ENCODE peak calls at places on chromosomes 5 and 9, in seven cellular contexts. O is IMR-90, R is mesenchymal stem cell, C is neuronal stem cell, Q is mesendoderm, A is H1, S is trophoblast cell. T is an unnamed sample.

GRCh38 chr9:75889577-75889976 is 896 bp upstream of the PCSK5 start:
- DNase-seq in O (no peak), R (no peak), C (no peak), Q (no peak), A (no peak), S (no peak), T (no peak)

GRCh38 chr5:168649306-168649705 is 70.1 kb upstream of the PANK3 start:
- DNase-seq in O (no peak), R (no peak), C (no peak), Q (no peak), A (no peak), S (peak), T (no peak)

GRCh38 chr9:80605129-80605528 is 1033.4 kb downstream of the TLE4 start:
- DNase-seq in O (peak), R (peak), C (no peak), Q (peak), A (no peak), S (no peak), T (no peak)

GRCh38 chr5:96226941-96227552 is 206.0 kb downstream of the PCSK1 start:
- DNase-seq in O (peak), R (peak), C (no peak), Q (no peak), A (no peak), S (no peak), T (no peak)

GRCh38 chr5:69048233-69048632 is 45.6 kb upstream of the SLC30A5 start:
- DNase-seq in O (no peak), R (no peak), C (no peak), Q (peak), A (no peak), S (no peak), T (no peak)

GRCh38 chr9:107345327-107345726 is 62.2 kb downstream of the RAD23B start:
- DNase-seq in O (no peak), R (no peak), C (no peak), Q (no peak), A (no peak), S (no peak), T (no peak)

GRCh38 chr5:58317009-58317408 is 142.9 kb downstream of the PLK2 start:
- DNase-seq in O (no peak), R (peak), C (no peak), Q (no peak), A (no peak), S (no peak), T (no peak)

GRCh38 chr5:76790632-76791290 is 28.1 kb upstream of the F2RL1 start:
- DNase-seq in O (peak), R (peak), C (no peak), Q (peak), A (no peak), S (no peak), T (no peak)

GRCh38 chr9:82202808-82203207 is 214.2 kb downstream of the SPATA31D1 start:
- DNase-seq in O (peak), R (peak), C (no peak), Q (no peak), A (no peak), S (peak), T (no peak)

GRCh38 chr5:13278148-13278547 is 666.3 kb downstream of the DNAH5 start:
- DNase-seq in O (no peak), R (no peak), C (no peak), Q (peak), A (no peak), S (no peak), T (no peak)

GRCh38 chr5:132473019-132473531 is 17.5 kb downstream of the IRF1 start:
- DNase-seq in O (no peak), R (no peak), C (no peak), Q (no peak), A (no peak), S (peak), T (no peak)

GRCh38 chr9:113785334-113785733 is 90.8 kb upstream of the ZNF618 start:
- DNase-seq in O (no peak), R (no peak), C (no peak), Q (no peak), A (no peak), S (no peak), T (no peak)

GRCh38 chr5:17192191-17192590 is 25.2 kb upstream of the BASP1 start:
- DNase-seq in O (no peak), R (peak), C (no peak), Q (no peak), A (no peak), S (peak), T (no peak)

GRCh38 chr9:136629879-136630661 is 32.6 kb upstream of the EGFL7 start:
- DNase-seq in O (peak), R (peak), C (peak), Q (peak), A (peak), S (no peak), T (peak)

GRCh38 chr5:62371409-62371808 is 32.3 kb downstream of the DIMT1 start:
- DNase-seq in O (peak), R (no peak), C (no peak), Q (no peak), A (no peak), S (no peak), T (no peak)

GRCh38 chr9:128724744-128725211 is 851 bp upstream of the ZDHHC12 start:
- DNase-seq in O (peak), R (peak), C (peak), Q (peak), A (peak), S (peak), T (peak)

GRCh38 chr5:138869763-138870500 is 5.2 kb downstream of the LRRTM2 start:
- DNase-seq in O (peak), R (peak), C (no peak), Q (no peak), A (no peak), S (no peak), T (no peak)

GRCh38 chr5:138538943-138539627 is 4.0 kb downstream of the ETF1 start:
- DNase-seq in O (no peak), R (no peak), C (no peak), Q (no peak), A (no peak), S (no peak), T (no peak)

GRCh38 chr5:115179959-115180709 is 10.4 kb upstream of the TRIM36 start:
- DNase-seq in O (peak), R (peak), C (peak), Q (peak), A (peak), S (no peak), T (peak)

GRCh38 chr5:117296872-117297271 is 722.2 kb upstream of the SEMA6A start:
- DNase-seq in O (no peak), R (no peak), C (no peak), Q (no peak), A (no peak), S (no peak), T (no peak)

GRCh38 chr5:154103223-154103622 is 64.5 kb downstream of the MFAP3 start:
- DNase-seq in O (no peak), R (no peak), C (no peak), Q (no peak), A (no peak), S (no peak), T (no peak)

DNA sequence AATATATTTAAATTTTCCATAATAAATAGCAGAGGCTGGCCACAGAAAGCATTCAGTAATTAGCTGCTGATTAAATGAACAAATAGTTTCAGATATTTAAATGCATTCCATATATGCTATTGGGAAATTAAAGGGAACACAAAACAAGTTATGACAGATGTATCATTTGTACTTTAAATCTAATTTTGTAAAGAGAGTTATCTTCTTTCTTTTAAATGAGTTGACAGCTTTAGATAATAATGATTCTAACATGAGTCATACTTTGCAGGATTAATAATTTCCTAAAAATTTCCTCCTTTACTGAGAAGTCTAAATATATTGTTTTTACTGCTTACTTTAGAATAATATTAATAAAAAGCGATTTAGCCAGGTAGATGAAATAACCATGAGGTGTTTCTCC is 320.1 kb downstream of the ADAMTS6 start:
- DNase-seq in O (no peak), R (no peak), C (no peak), Q (no peak), A (no peak), S (no peak), T (no peak)
- H4K8ac ChIP-seq in O (peak), R (no peak), C (no peak), Q (no peak), A (no peak), S (no peak), T (no peak)

DNA sequence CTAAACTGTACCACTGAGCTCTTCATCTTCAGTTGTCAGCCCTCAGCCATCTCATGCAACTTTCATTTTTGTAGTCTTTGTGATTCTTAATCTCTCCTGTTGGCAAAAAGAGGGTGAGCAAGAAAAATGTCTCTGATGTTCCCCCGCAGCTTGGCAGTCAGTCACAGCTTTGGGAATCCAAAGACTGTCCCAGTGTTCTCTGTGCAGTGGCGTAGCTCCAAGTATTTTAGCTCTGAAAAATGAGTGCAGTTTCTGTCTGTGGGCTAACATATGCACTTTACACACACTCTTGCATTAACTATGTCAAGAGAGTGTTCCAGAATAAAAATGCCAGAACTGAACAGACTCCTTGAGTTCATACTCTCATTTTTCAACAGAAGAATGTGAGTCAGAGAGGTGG is 372.1 kb downstream of the TMEM232 start:
- DNase-seq in O (no peak), R (no peak), C (no peak), Q (no peak), A (no peak), S (no peak), T (no peak)
- H3K18ac ChIP-seq in O (no peak), R (no peak), C (no peak), Q (no peak), A (no peak), S (no peak), T (no peak)

GRCh38 chr9:130698514-130698913 is 4.9 kb downstream of the EXOSC2 start:
- DNase-seq in O (peak), R (no peak), C (no peak), Q (peak), A (no peak), S (no peak), T (no peak)
- H4K8ac ChIP-seq in O (no peak), R (no peak), C (no peak), Q (no peak), A (no peak), S (no peak), T (no peak)

DNA sequence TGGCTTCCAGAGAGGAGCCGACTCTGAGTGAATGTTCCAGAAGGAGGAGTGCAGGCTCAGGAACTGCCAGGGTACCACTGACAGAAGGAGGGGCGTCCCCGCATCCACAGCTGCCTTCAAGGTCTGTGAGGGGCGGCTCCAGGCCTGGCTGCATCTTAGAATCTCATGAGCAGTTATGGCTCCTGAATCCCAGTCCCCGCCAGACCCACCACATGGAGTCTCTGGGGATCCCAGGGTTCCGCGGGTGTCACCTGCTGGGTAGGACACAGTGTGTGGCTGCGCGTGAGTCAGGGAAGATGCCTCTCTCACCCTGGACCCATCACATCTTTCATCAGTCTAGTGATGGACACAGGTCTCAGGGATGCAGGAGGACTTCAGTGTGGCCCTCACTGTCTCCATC is 79.2 kb downstream of the COL5A1 start:
- DNase-seq in O (no peak), R (no peak), C (no peak), Q (no peak), A (no peak), S (no peak), T (no peak)
- H3K18ac ChIP-seq in O (no peak), R (no peak), C (no peak), Q (no peak), A (no peak), S (no peak), T (no peak)

GRCh38 chr5:171961117-171961516 is 45.3 kb downstream of the FBXW11 start:
- DNase-seq in O (no peak), R (peak), C (no peak), Q (no peak), A (no peak), S (no peak), T (no peak)
- H4K8ac ChIP-seq in O (no peak), R (no peak), C (no peak), Q (no peak), A (no peak), S (no peak), T (no peak)

GRCh38 chr5:30387974-30388632 is 805.4 kb upstream of the CDH6 start:
- DNase-seq in O (no peak), R (no peak), C (no peak), Q (no peak), A (no peak), S (no peak), T (peak)

GRCh38 chr5:30384171-30384570 is 809.3 kb upstream of the CDH6 start:
- DNase-seq in O (no peak), R (no peak), C (no peak), Q (no peak), A (no peak), S (no peak), T (no peak)

GRCh38 chr5:30390095-30390494 is 803.4 kb upstream of the CDH6 start:
- DNase-seq in O (no peak), R (no peak), C (no peak), Q (peak), A (no peak), S (no peak), T (peak)

GRCh38 chr5:30380228-30380627 is 813.3 kb upstream of the CDH6 start:
- DNase-seq in O (no peak), R (no peak), C (no peak), Q (no peak), A (no peak), S (no peak), T (no peak)

GRCh38 chr5:30385754-30386153 is 807.7 kb upstream of the CDH6 start:
- DNase-seq in O (no peak), R (no peak), C (no peak), Q (no peak), A (no peak), S (no peak), T (no peak)
- H3K18ac ChIP-seq in O (no peak), R (no peak), C (no peak), Q (no peak), A (no peak), S (no peak), T (no peak)

GRCh38 chr9:78408388-78408787 is 111.5 kb downstream of the PSAT1 start:
- DNase-seq in O (no peak), R (no peak), C (no peak), Q (no peak), A (no peak), S (no peak), T (no peak)
- H4K8ac ChIP-seq in O (no peak), R (no peak), C (no peak), Q (no peak), A (no peak), S (no peak), T (no peak)

GRCh38 chr5:160188968-160189319 is 40.4 kb upstream of the FABP6 start:
- DNase-seq in O (no peak), R (peak), C (no peak), Q (no peak), A (no peak), S (no peak), T (no peak)
- H3K18ac ChIP-seq in O (peak), R (no peak), C (no peak), Q (peak), A (no peak), S (no peak), T (no peak)